ENCODE peak calls at places on chromosomes 5 and 9, in eight cellular contexts. I is neural progenitor cell, X is fibroblast of lung, W is PC-9, J is H1, G is endothelial cell of umbilical vein, Z is mammary epithelial cell, M is HCT116. C is an unnamed sample.
A peak's percentile ranks its signal among the peaks of the same experiment; 100 is the strongest.

GRCh38 chr9:2700398-2700797 is 16.9 kb upstream of the KCNV2 start:
- DNase-seq in W (no peak), G (no peak), J (no peak), X (no peak), M (no peak), I (no peak), Z (no peak), C (no peak)

GRCh38 chr5:132491368-132492364 is 1.1 kb upstream of the IRF1 start:
- DNase-seq in M (no peak), J (no peak), W (no peak), X (no peak), G (no peak), I (peak; percentile 21), Z (no peak), C (no peak)

GRCh38 chr9:136606687-136607333 is 55.9 kb upstream of the EGFL7 start:
- DNase-seq in X (no peak), I (no peak), G (no peak), W (no peak), Z (no peak), M (no peak), J (no peak), C (no peak)

GRCh38 chr5:13356226-13356625 is 588.3 kb downstream of the DNAH5 start:
- DNase-seq in G (no peak), Z (no peak), I (no peak), M (no peak), W (no peak), J (no peak), X (no peak), C (no peak)

GRCh38 chr9:37284631-37285030 is 137.9 kb upstream of the GRHPR start:
- DNase-seq in I (no peak), X (peak; percentile 62), Z (no peak), W (no peak), M (no peak), G (no peak), J (no peak), C (peak; percentile 54)

GRCh38 chr9:33065157-33066076 is 11.1 kb downstream of the SMU1 start:
- DNase-seq in G (no peak), X (no peak), M (no peak), Z (no peak), J (no peak), I (no peak), W (no peak), C (no peak)

GRCh38 chr9:127380479-127380878 is 16.5 kb upstream of the SLC2A8 start:
- DNase-seq in I (no peak), Z (no peak), M (no peak), W (no peak), G (no peak), J (no peak), X (peak; percentile 31), C (no peak)

GRCh38 chr9:93577045-93577939 is 908 bp downstream of the PHF2 start:
- DNase-seq in W (peak; percentile 79), J (no peak), M (no peak), X (peak; percentile 22), G (peak; percentile 24), I (peak; percentile 38), Z (peak; percentile 40), C (peak; percentile 60)

GRCh38 chr9:124757589-124757988 is 13.5 kb downstream of the NR6A1 start:
- DNase-seq in Z (no peak), I (no peak), W (no peak), G (no peak), M (no peak), X (no peak), J (no peak), C (no peak)

GRCh38 chr5:111934511-111934910 is 177.5 kb upstream of the NREP start:
- DNase-seq in G (no peak), I (peak; percentile 49), X (no peak), W (no peak), Z (no peak), M (no peak), J (no peak), C (no peak)

GRCh38 chr5:169944115-169944514 is 36.2 kb downstream of the INSYN2B start:
- DNase-seq in I (no peak), W (no peak), X (no peak), G (no peak), Z (peak; percentile 70), J (no peak), M (no peak), C (no peak)

GRCh38 chr5:109656829-109657228 is 32.9 kb upstream of the MAN2A1 start:
- DNase-seq in Z (peak; percentile 96), J (no peak), I (no peak), G (peak; percentile 60), W (no peak), X (peak; percentile 50), M (no peak), C (peak; percentile 97)

GRCh38 chr9:35042081-35042604 is 30.3 kb downstream of the VCP start:
- DNase-seq in Z (peak; percentile 66), W (peak; percentile 65), J (no peak), X (peak; percentile 53), G (no peak), I (no peak), M (no peak), C (peak; percentile 57)

GRCh38 chr9:98784855-98785254 is 11.5 kb downstream of the ANKS6 start:
- DNase-seq in Z (no peak), I (no peak), X (no peak), J (no peak), M (no peak), W (no peak), G (no peak), C (no peak)

GRCh38 chr9:21996438-21996837 is 1.8 kb downstream of the CDKN2B-AS1 start:
- DNase-seq in M (no peak), I (peak; percentile 51), Z (no peak), J (no peak), X (no peak), W (no peak), G (no peak), C (no peak)

GRCh38 chr5:124178050-124178449 is 568.4 kb downstream of the ZNF608 start:
- DNase-seq in J (no peak), G (no peak), I (no peak), Z (no peak), M (no peak), W (no peak), X (no peak), C (no peak)

GRCh38 chr5:169521366-169521983 is 62.1 kb upstream of the SPDL1 start:
- DNase-seq in I (no peak), X (no peak), J (no peak), M (no peak), G (peak; percentile 30), W (no peak), Z (no peak), C (no peak)

GRCh38 chr5:122195784-122196394 is 66.5 kb downstream of the ZNF474 start:
- DNase-seq in X (peak; percentile 79), Z (peak; percentile 39), J (no peak), G (peak; percentile 73), M (peak; percentile 28), I (peak; percentile 74), W (no peak), C (peak; percentile 72)

GRCh38 chr5:91058575-91058974 is 324.5 kb downstream of the ARRDC3 start:
- DNase-seq in M (no peak), I (no peak), J (no peak), X (no peak), Z (peak; percentile 85), G (peak; percentile 29), W (peak; percentile 99), C (no peak)

GRCh38 chr5:168753691-168754254 is 174.6 kb upstream of the PANK3 start:
- DNase-seq in I (no peak), Z (no peak), J (no peak), M (no peak), X (no peak), G (no peak), W (no peak), C (no peak)

DNA sequence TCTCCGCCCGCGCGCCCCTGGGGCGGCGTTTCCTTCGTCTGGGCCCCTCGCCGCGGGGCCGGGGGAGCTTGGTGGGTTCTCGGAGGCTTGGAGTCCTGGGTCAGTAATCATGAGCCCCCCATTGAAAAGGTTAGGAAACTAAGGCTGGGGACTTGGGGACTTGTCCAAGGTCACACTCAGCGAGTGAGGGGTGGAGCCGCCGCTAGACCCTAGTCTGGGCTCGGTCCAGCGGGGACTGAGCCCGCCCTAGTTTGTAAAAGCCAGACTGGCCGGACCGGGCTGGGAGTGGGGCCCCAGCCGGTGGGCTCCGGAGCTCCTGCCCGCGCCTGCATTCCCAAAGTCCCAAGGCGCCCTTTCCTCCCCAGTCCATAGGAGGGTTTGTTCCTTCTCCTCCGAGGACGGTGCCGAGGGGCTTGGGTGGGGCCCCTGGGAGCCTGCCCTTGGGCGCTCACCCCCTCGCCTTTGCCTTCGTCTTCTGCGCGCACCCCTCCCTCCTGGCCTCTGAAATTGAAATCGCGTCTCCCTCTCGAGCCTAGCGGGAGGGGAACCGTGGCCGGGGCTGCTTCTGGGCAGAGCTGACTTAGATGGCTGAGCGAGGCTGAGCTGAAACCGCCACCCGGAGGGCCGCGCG is 995 bp downstream of the OLFM1 start:
- DNase-seq in G (no peak), Z (no peak), W (no peak), M (no peak), I (peak; percentile 31), J (no peak), X (no peak), C (no peak)
- TF ChIP-seq EZH2 in G (peak; percentile 58), Z (no peak), W (no peak), M (no peak), I (peak; percentile 95), J (no peak), X (peak; percentile 41), C (peak; percentile 67)

DNA sequence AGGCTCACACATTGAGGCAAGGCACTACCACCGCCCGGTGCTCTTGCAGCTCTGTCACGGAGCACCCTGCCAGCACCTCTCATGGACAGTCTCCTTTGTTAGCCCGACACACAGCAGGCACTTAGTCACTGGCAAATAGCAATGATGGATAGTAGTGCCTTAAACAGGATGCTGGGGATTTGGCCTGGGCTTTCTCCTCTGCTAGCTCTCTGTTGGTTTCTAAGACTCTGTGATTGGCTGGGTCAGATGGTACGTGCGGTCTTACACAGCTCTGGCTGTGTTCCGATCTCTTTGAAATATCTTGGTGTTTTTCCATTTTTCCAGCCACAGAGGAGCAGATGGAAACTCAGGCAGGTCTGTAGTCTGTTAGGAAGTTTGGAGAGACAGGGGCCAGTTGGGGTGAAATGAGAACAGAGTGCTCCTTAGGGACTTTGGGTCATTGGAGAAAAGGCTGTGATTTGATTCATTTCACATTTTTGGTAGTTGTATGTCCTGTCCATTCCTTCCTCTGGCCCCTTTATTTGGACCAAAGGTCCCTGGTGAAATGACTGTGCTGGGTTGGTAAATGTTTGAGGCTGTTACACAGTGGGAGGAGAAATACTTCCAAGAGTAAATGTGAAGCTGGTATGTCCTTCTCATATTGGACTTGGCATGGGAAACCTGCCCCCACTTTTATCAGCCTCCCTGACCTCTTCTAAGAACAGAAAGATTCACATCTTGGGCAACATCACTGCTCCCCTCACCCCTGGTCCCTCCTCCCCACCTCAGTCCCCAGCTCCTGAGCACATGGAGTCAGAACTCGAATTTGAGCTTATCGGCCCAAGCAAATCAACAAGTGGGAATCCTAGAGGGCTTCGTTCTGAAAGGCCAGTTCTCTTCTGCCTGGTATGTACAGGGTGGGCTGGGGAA is 3.4 kb downstream of the SMIM3 start:
- DNase-seq in W (no peak), X (peak; percentile 98), M (no peak), G (no peak), Z (peak; percentile 88), J (no peak), I (peak; percentile 20), C (peak; percentile 97)
- H2AFZ ChIP-seq in W (no peak overlapping the region), X (no peak overlapping the region), M (no peak overlapping the region), G (no peak overlapping the region), Z (peak overlapping the region; percentile 2), J (no peak overlapping the region), I (no peak overlapping the region), C (no peak overlapping the region)

GRCh38 chr9:88721028-88721427 is 186.1 kb downstream of the NXNL2 start:
- DNase-seq in I (no peak), Z (no peak), J (no peak), M (no peak), G (no peak), W (no peak), X (peak; percentile 8), C (no peak)
- TF ChIP-seq EZH2 in I (no peak), Z (no peak), J (no peak), M (no peak), G (no peak), W (no peak), X (no peak), C (no peak)

GRCh38 chr5:142309747-142310318 is 15.0 kb downstream of the SPRY4 start:
- DNase-seq in M (no peak), X (no peak), Z (no peak), J (no peak), G (no peak), I (no peak), W (no peak), C (no peak)
- H2AFZ ChIP-seq in M (no peak overlapping the region), X (no peak overlapping the region), Z (no peak overlapping the region), J (no peak overlapping the region), G (no peak overlapping the region), I (no peak overlapping the region), W (no peak overlapping the region), C (no peak overlapping the region)

C was measured in GM23248.